ENCODE peak calls at places on chromosomes 16 and 17, in ten cellular contexts. V, E, Z, T, K, B, W, F, R and G are unnamed samples.

GRCh38 chr17:72631568-72631967 is 460.9 kb downstream of the SLC39A11 start:
- DNase-seq in F (no peak), Z (no peak), V (no peak), K (no peak), E (no peak), R (no peak), W (no peak), T (peak; percentile 89), B (no peak), G (no peak)

GRCh38 chr16:21326459-21326858 is 48.4 kb upstream of the CRYM start:
- DNase-seq in V (no peak), T (no peak), W (no peak), Z (no peak), B (no peak), E (no peak), F (no peak), R (no peak), K (no peak), G (no peak)

GRCh38 chr16:35572186-35572585 is 2112.8 kb downstream of the TP53TG3F start:
- DNase-seq in R (no peak), T (no peak), B (no peak), K (no peak), Z (no peak), F (no peak), E (no peak), V (no peak), W (no peak), G (no peak)

GRCh38 chr16:28927815-28928214 is 2.8 kb upstream of the RABEP2 start:
- DNase-seq in K (no peak), W (no peak), E (no peak), Z (no peak), T (no peak), F (no peak), B (no peak), V (no peak), R (no peak), G (no peak)

GRCh38 chr17:11768981-11769380 is 170.7 kb downstream of the DNAH9 start:
- DNase-seq in K (no peak), Z (no peak), F (no peak), V (no peak), W (no peak), E (no peak), R (no peak), B (no peak), T (no peak), G (no peak)

GRCh38 chr16:50172195-50172922 is 19.3 kb downstream of the TENT4B start:
- DNase-seq in W (no peak), K (no peak), B (no peak), V (no peak), Z (no peak), R (no peak), F (no peak), T (no peak), E (no peak), G (no peak)

GRCh38 chr16:47826070-47826469 is 329.7 kb downstream of the ABCC12 start:
- DNase-seq in K (no peak), R (no peak), F (no peak), T (peak; percentile 32), Z (no peak), V (no peak), B (no peak), W (no peak), E (no peak), G (no peak)

GRCh38 chr16:11390573-11391495 is 45.6 kb downstream of the RMI2 start:
- DNase-seq in K (no peak), Z (no peak), E (no peak), R (no peak), F (no peak), V (no peak), T (no peak), B (no peak), W (no peak), G (peak; percentile 72)

GRCh38 chr17:2700491-2701141 is 10.9 kb downstream of the CLUH start:
- DNase-seq in F (no peak), R (no peak), B (no peak), K (peak; percentile 26), V (peak; percentile 5), Z (peak; percentile 19), T (no peak), E (no peak), W (peak; percentile 23), G (peak; percentile 44)

GRCh38 chr17:49365667-49366066 is 3.6 kb upstream of the ZNF652 start:
- DNase-seq in K (peak; percentile 76), B (no peak), V (no peak), R (no peak), F (no peak), T (no peak), E (no peak), W (peak; percentile 38), Z (peak; percentile 51), G (peak; percentile 88)

GRCh38 chr17:4782652-4783051 is 3.5 kb downstream of the VMO1 start:
- DNase-seq in F (no peak), K (peak; percentile 68), Z (no peak), E (peak; percentile 29), R (no peak), V (no peak), W (no peak), T (no peak), B (no peak), G (peak; percentile 63)

DNA sequence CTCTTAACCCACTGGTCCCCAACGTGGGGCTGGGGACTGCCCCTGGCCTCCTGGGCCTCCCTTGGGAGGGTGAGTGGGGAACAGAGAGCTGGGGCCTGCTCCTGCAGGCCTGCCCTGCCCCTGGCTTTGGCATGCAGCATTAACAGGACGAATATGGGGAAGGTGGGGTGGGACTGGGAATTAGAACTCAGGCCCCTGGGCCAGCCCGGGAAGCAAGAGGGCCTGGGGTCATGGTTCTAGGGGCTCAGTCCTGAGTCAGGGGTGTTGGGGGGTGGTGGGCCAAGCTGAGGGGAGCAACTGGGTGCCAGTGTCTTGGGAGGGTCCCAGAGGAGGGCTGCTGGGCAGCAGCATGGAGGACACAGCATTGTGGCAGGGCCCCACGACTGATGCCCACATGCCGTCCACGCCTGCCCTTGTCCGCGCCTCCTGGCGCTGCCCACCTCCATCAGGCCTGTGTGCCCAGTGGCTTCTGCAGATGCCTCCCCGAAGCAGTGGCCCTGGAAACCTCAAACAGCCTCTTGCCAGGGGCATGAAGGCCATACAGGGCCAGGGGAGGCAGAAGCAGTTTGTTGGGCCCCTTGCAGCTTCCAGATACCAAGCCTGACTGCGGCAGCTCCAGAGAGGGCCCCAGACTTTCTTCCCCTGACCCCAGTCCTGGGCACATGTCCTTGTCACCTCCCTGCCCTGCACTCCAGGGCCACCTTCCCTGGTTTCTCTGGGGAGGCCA is 4.8 kb downstream of the MAP2K3 start:
- DNase-seq in E (no peak), W (no peak), B (no peak), F (no peak), V (no peak), Z (no peak), R (no peak), K (no peak), T (no peak), G (no peak)
- TF ChIP-seq CTCF in E (no peak), W (no peak), B (no peak), F (no peak), V (no peak), Z (no peak), R (no peak), K (no peak), T (no peak), G (no peak)

GRCh38 chr17:74561580-74561979 is 5.7 kb downstream of the CD300H start:
- DNase-seq in V (no peak), E (no peak), W (no peak), K (no peak), R (no peak), Z (no peak), T (no peak), B (no peak), F (no peak), G (no peak)

GRCh38 chr17:74554909-74555308 is 9.0 kb upstream of the CD300C start:
- DNase-seq in T (no peak), F (no peak), W (no peak), R (no peak), B (no peak), K (no peak), Z (no peak), E (no peak), V (no peak), G (peak; percentile 20)

GRCh38 chr17:74563358-74563757 is 4.0 kb downstream of the CD300H start:
- DNase-seq in K (no peak), Z (no peak), W (no peak), T (no peak), V (no peak), B (no peak), E (no peak), F (no peak), R (no peak), G (no peak)

GRCh38 chr17:74555427-74555826 is 9.5 kb upstream of the CD300C start:
- DNase-seq in Z (no peak), T (no peak), V (no peak), E (no peak), R (no peak), W (no peak), F (no peak), B (no peak), K (no peak), G (no peak)

GRCh38 chr17:74558882-74559519 is 8.3 kb downstream of the CD300H start:
- DNase-seq in B (no peak), Z (no peak), F (no peak), W (no peak), K (peak; percentile 44), R (no peak), V (no peak), E (no peak), T (no peak), G (no peak)
- H3K27me3 ChIP-seq in B (no peaks in the 10 kb centered on the region), Z (no peaks in the 10 kb centered on the region), F (no peaks in the 10 kb centered on the region), W (no peaks in the 10 kb centered on the region), K (peaks cover 2% of the 10 kb centered on the region), R (peaks cover 12% of the 10 kb centered on the region), V (no peaks in the 10 kb centered on the region), E (peaks cover 13% of the 10 kb centered on the region), T (no peaks in the 10 kb centered on the region), G (no peaks in the 10 kb centered on the region)

DNA sequence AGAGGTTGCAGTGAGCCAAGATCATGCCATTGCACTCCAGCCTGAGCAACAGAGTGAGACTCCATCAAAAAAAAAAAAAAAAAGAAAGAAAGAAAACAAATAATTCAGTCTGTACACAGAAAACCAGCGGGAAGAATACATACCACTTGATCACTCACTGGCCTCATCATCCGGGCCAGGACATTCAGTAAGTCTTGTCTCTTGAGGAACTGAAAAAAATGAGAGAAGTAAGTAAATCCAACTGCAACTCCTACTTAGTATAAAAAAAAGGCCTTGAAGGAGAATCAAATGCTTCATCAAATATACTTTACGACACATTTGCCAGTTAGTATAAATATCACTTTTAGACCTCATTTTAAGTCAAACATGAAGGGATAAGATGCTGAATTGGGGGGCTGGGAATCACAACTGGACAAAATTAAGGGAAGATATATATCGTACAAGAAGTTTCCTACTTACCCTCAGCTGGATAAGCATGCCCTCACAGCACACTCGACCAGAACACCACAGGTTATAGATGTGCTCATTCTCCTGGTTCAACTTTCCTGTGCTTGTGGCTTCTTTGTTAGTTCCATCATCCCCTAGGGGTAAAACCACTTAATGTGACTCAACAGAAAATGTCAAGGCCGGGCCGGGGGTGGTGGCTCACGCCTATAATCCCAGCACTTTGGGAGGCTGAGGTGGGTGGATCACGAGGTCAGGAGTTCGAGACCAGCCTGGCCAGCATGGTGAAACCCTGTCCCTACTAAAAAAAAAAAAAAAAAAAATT is 12.4 kb downstream of the CCDC47 start:
- DNase-seq in W (no peak), T (peak; percentile 68), V (no peak), F (no peak), B (no peak), R (no peak), E (no peak), Z (no peak), K (no peak), G (no peak)
- H3K27ac ChIP-seq in W (no peak overlapping the region), T (no peak overlapping the region), V (no peak overlapping the region), F (no peak overlapping the region), B (no peak overlapping the region), R (no peak overlapping the region), E (no peak overlapping the region), Z (no peak overlapping the region), K (no peak overlapping the region), G (no peak overlapping the region)

GRCh38 chr17:57818066-57818465 is 31.8 kb downstream of the MRPS23 start:
- DNase-seq in T (no peak), B (no peak), Z (no peak), K (no peak), V (no peak), F (no peak), W (no peak), E (no peak), R (no peak), G (peak; percentile 33)
- TF ChIP-seq CTCF in T (no peak), B (no peak), Z (no peak), K (no peak), V (no peak), F (no peak), W (no peak), E (no peak), R (no peak), G (no peak)